ENCODE peak calls at places on chromosome 12, in four cellular contexts. One of them, this sample, is unnamed.

GRCh38 chr12:108587826-108588225 is 10.1 kb downstream of the TMEM119 start:
- DNase-seq in SK-N-SH: peak; percentile 39
- DNase-seq in IMR-90: no peak
- DNase-seq in CD4-positive, alpha-beta memory T cell: no peak
- DNase-seq in this sample: no peak

GRCh38 chr12:117968826-117969659 is at the start of gene KSR2:
- DNase-seq in SK-N-SH: peak; percentile 91
- DNase-seq in IMR-90: no peak
- DNase-seq in CD4-positive, alpha-beta memory T cell: peak; percentile 60
- DNase-seq in this sample: no peak

GRCh38 chr12:38895446-38895845 is 9.9 kb downstream of the CPNE8 start:
- DNase-seq in SK-N-SH: no peak
- DNase-seq in IMR-90: no peak
- DNase-seq in CD4-positive, alpha-beta memory T cell: no peak
- DNase-seq in this sample: no peak

GRCh38 chr12:30417697-30418231 is 277.9 kb downstream of the IPO8 start:
- DNase-seq in SK-N-SH: no peak
- DNase-seq in IMR-90: peak; percentile 74
- DNase-seq in CD4-positive, alpha-beta memory T cell: no peak
- DNase-seq in this sample: no peak

GRCh38 chr12:101040936-101041335 is 169.1 kb downstream of the SLC5A8 start:
- DNase-seq in SK-N-SH: no peak
- DNase-seq in IMR-90: no peak
- DNase-seq in CD4-positive, alpha-beta memory T cell: no peak
- DNase-seq in this sample: no peak

GRCh38 chr12:124168016-124168415 is 126.9 kb upstream of the RFLNA start:
- DNase-seq in SK-N-SH: no peak
- DNase-seq in IMR-90: no peak
- DNase-seq in CD4-positive, alpha-beta memory T cell: no peak
- DNase-seq in this sample: no peak

GRCh38 chr12:81224626-81225025 is 146.7 kb downstream of the ACSS3 start:
- DNase-seq in SK-N-SH: no peak
- DNase-seq in IMR-90: no peak
- DNase-seq in CD4-positive, alpha-beta memory T cell: no peak
- DNase-seq in this sample: no peak

GRCh38 chr12:6266431-6267006 is 44.0 kb upstream of the PLEKHG6 start:
- DNase-seq in SK-N-SH: no peak
- DNase-seq in IMR-90: no peak
- DNase-seq in CD4-positive, alpha-beta memory T cell: no peak
- DNase-seq in this sample: no peak

GRCh38 chr12:45305904-45306303 is 90.0 kb downstream of the ANO6 start:
- DNase-seq in SK-N-SH: no peak
- DNase-seq in IMR-90: no peak
- DNase-seq in CD4-positive, alpha-beta memory T cell: no peak
- DNase-seq in this sample: no peak

GRCh38 chr12:106582661-106583577 is at the start of gene RFX4:
- DNase-seq in SK-N-SH: peak; percentile 55
- DNase-seq in IMR-90: no peak
- DNase-seq in CD4-positive, alpha-beta memory T cell: no peak
- DNase-seq in this sample: no peak

GRCh38 chr12:121060149-121061001 is 21.3 kb upstream of the OASL start:
- DNase-seq in SK-N-SH: peak; percentile 48
- DNase-seq in IMR-90: peak; percentile 33
- DNase-seq in CD4-positive, alpha-beta memory T cell: peak; percentile 69
- DNase-seq in this sample: peak; percentile 48

GRCh38 chr12:39505025-39505424 is 62.1 kb upstream of the KIF21A start:
- DNase-seq in SK-N-SH: no peak
- DNase-seq in IMR-90: no peak
- DNase-seq in CD4-positive, alpha-beta memory T cell: no peak
- DNase-seq in this sample: no peak

GRCh38 chr12:79841878-79842265 is 93.0 kb downstream of the PPP1R12A start:
- DNase-seq in SK-N-SH: no peak
- DNase-seq in IMR-90: no peak
- DNase-seq in CD4-positive, alpha-beta memory T cell: no peak
- DNase-seq in this sample: no peak

GRCh38 chr12:55827806-55828205 is 1.6 kb downstream of the DNAJC14 start:
- DNase-seq in SK-N-SH: no peak
- DNase-seq in IMR-90: no peak
- DNase-seq in CD4-positive, alpha-beta memory T cell: no peak
- DNase-seq in this sample: no peak

GRCh38 chr12:20555015-20555414 is 140.1 kb upstream of the SLCO1C1 start:
- DNase-seq in SK-N-SH: no peak
- DNase-seq in IMR-90: no peak
- DNase-seq in CD4-positive, alpha-beta memory T cell: no peak
- DNase-seq in this sample: no peak

GRCh38 chr12:80412343-80412953 is 31.6 kb upstream of the PTPRQ start:
- DNase-seq in SK-N-SH: peak; percentile 30
- DNase-seq in IMR-90: peak; percentile 69
- DNase-seq in CD4-positive, alpha-beta memory T cell: no peak
- DNase-seq in this sample: no peak

GRCh38 chr12:126055521-126055920 is 990.3 kb downstream of the AACS start:
- DNase-seq in SK-N-SH: no peak
- DNase-seq in IMR-90: no peak
- DNase-seq in CD4-positive, alpha-beta memory T cell: no peak
- DNase-seq in this sample: no peak

GRCh38 chr12:107093547-107094448 is at the start of gene CRY1:
- DNase-seq in SK-N-SH: peak; percentile 95
- DNase-seq in IMR-90: peak; percentile 94
- DNase-seq in CD4-positive, alpha-beta memory T cell: peak; percentile 95
- DNase-seq in this sample: peak; percentile 86

GRCh38 chr12:57236224-57236924 is 6.9 kb downstream of the SHMT2 start:
- DNase-seq in SK-N-SH: no peak
- DNase-seq in IMR-90: no peak
- DNase-seq in CD4-positive, alpha-beta memory T cell: no peak
- DNase-seq in this sample: no peak

GRCh38 chr12:81005635-81006034 is 67.9 kb upstream of the LIN7A start:
- DNase-seq in SK-N-SH: no peak
- DNase-seq in IMR-90: no peak
- DNase-seq in CD4-positive, alpha-beta memory T cell: no peak
- DNase-seq in this sample: no peak

GRCh38 chr12:7959278-7960063 is 23.5 kb upstream of the SLC2A3 start:
- DNase-seq in SK-N-SH: no peak
- DNase-seq in IMR-90: no peak
- DNase-seq in CD4-positive, alpha-beta memory T cell: peak; percentile 51
- DNase-seq in this sample: peak; percentile 22

GRCh38 chr12:76030378-76031080 is 1.0 kb downstream of the PHLDA1 start:
- DNase-seq in SK-N-SH: peak; percentile 67
- DNase-seq in IMR-90: peak; percentile 52
- DNase-seq in CD4-positive, alpha-beta memory T cell: peak; percentile 68
- DNase-seq in this sample: peak; percentile 34

GRCh38 chr12:54401127-54401526 is 16.6 kb upstream of the ZNF385A start:
- DNase-seq in SK-N-SH: no peak
- DNase-seq in IMR-90: no peak
- DNase-seq in CD4-positive, alpha-beta memory T cell: no peak
- DNase-seq in this sample: no peak

GRCh38 chr12:19575307-19576243 is 136.3 kb downstream of the AEBP2 start:
- DNase-seq in SK-N-SH: peak; percentile 89
- DNase-seq in IMR-90: peak; percentile 74
- DNase-seq in CD4-positive, alpha-beta memory T cell: no peak
- DNase-seq in this sample: no peak

GRCh38 chr12:122956028-122956427 is 10.2 kb downstream of the ABCB9 start:
- DNase-seq in SK-N-SH: peak; percentile 6
- DNase-seq in IMR-90: no peak
- DNase-seq in CD4-positive, alpha-beta memory T cell: no peak
- DNase-seq in this sample: no peak

GRCh38 chr12:108955225-108955835 is 65.5 kb downstream of the SVOP start:
- DNase-seq in SK-N-SH: peak; percentile 8
- DNase-seq in IMR-90: no peak
- DNase-seq in CD4-positive, alpha-beta memory T cell: no peak
- DNase-seq in this sample: no peak

GRCh38 chr12:1350055-1350933 is 244.1 kb downstream of the FBXL14 start:
- DNase-seq in SK-N-SH: no peak
- DNase-seq in IMR-90: peak; percentile 86
- DNase-seq in CD4-positive, alpha-beta memory T cell: no peak
- DNase-seq in this sample: no peak

GRCh38 chr12:75565795-75566194 is 54.4 kb upstream of the KRR1 start:
- DNase-seq in SK-N-SH: no peak
- DNase-seq in IMR-90: no peak
- DNase-seq in CD4-positive, alpha-beta memory T cell: no peak
- DNase-seq in this sample: no peak

GRCh38 chr12:62210422-62210821 is 49.8 kb upstream of the USP15 start:
- DNase-seq in SK-N-SH: peak; percentile 40
- DNase-seq in IMR-90: peak; percentile 52
- DNase-seq in CD4-positive, alpha-beta memory T cell: peak; percentile 19
- DNase-seq in this sample: no peak

GRCh38 chr12:51838036-51838435 is 10.5 kb downstream of the FIGNL2 start:
- DNase-seq in SK-N-SH: no peak
- DNase-seq in IMR-90: no peak
- DNase-seq in CD4-positive, alpha-beta memory T cell: no peak
- DNase-seq in this sample: no peak
- H3K27me3 ChIP-seq in SK-N-SH: peaks cover 8% of the 10 kb centered on the region
- H3K27me3 ChIP-seq in IMR-90: peaks cover 84% of the 10 kb centered on the region
- H3K27me3 ChIP-seq in CD4-positive, alpha-beta memory T cell: no peaks in the 10 kb centered on the region
- H3K27me3 ChIP-seq in this sample: no peaks in the 10 kb centered on the region

DNA sequence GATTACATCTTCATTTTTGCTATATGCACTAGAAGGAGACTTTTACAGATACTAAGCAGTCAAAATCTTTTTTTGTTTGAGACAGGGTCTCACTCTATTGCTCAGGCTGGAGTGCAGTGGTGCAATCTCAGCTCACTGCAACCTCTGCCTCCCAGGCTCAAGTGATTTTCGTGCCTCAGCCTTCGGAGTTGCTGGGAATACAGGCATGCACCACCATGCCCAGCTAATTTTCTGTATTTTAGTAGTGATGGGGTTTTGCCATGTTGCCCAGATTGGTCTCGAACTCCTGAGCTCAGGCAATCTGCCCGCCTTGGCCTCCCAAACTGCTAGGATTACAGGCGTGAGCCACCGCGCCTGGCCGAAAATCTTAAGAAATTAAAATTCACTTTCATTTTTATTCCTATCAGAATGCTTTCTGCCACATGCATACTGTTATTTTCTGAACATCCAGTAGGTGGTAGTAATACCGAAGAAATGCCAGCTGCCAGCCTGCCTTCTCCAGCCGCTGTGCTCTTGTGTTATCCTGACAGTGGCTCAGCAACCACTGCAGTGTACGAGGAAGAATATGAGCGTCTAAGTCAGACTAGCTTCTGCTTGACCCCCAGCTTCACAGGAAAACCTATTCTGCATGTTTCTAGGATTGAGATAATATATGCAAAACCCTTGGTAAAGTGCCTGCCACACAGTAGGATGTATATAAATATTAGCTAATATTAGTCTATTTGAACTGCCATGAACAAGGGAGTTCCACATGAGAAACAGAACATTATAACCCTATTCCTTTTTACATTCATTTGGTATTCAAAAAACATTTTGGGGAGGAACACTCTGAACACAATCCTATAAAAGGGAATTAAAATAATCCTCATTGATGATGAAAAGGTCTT is 54.2 kb downstream of the RPAP3 start:
- DNase-seq in SK-N-SH: peak; percentile 54
- DNase-seq in IMR-90: peak; percentile 66
- DNase-seq in CD4-positive, alpha-beta memory T cell: peak; percentile 63
- DNase-seq in this sample: no peak
- H3K4me3 ChIP-seq in SK-N-SH: peak overlapping the region; percentile 47
- H3K4me3 ChIP-seq in IMR-90: no peak overlapping the region
- H3K4me3 ChIP-seq in CD4-positive, alpha-beta memory T cell: no peak overlapping the region
- H3K4me3 ChIP-seq in this sample: peak overlapping the region; percentile 27

GRCh38 chr12:90048918-90049317 is 340.3 kb upstream of the ATP2B1 start:
- DNase-seq in SK-N-SH: no peak
- DNase-seq in IMR-90: no peak
- DNase-seq in CD4-positive, alpha-beta memory T cell: no peak
- DNase-seq in this sample: no peak
- H3K27ac ChIP-seq in SK-N-SH: no peak overlapping the region
- H3K27ac ChIP-seq in IMR-90: no peak overlapping the region
- H3K27ac ChIP-seq in CD4-positive, alpha-beta memory T cell: no peak overlapping the region
- H3K27ac ChIP-seq in this sample: no peak overlapping the region

GRCh38 chr12:113465808-113466769 is 5.6 kb downstream of the LHX5 start:
- DNase-seq in SK-N-SH: peak; percentile 60
- DNase-seq in IMR-90: no peak
- DNase-seq in CD4-positive, alpha-beta memory T cell: no peak
- DNase-seq in this sample: no peak

GRCh38 chr12:113462880-113463745 is 8.6 kb downstream of the LHX5 start:
- DNase-seq in SK-N-SH: peak; percentile 51
- DNase-seq in IMR-90: no peak
- DNase-seq in CD4-positive, alpha-beta memory T cell: no peak
- DNase-seq in this sample: no peak

GRCh38 chr12:113464852-113465719 is 6.6 kb downstream of the LHX5 start:
- DNase-seq in SK-N-SH: peak; percentile 60
- DNase-seq in IMR-90: no peak
- DNase-seq in CD4-positive, alpha-beta memory T cell: no peak
- DNase-seq in this sample: no peak

GRCh38 chr12:113462117-113462774 is 9.4 kb downstream of the LHX5 start:
- DNase-seq in SK-N-SH: peak; percentile 87
- DNase-seq in IMR-90: peak; percentile 68
- DNase-seq in CD4-positive, alpha-beta memory T cell: peak; percentile 53
- DNase-seq in this sample: peak; percentile 9

DNA sequence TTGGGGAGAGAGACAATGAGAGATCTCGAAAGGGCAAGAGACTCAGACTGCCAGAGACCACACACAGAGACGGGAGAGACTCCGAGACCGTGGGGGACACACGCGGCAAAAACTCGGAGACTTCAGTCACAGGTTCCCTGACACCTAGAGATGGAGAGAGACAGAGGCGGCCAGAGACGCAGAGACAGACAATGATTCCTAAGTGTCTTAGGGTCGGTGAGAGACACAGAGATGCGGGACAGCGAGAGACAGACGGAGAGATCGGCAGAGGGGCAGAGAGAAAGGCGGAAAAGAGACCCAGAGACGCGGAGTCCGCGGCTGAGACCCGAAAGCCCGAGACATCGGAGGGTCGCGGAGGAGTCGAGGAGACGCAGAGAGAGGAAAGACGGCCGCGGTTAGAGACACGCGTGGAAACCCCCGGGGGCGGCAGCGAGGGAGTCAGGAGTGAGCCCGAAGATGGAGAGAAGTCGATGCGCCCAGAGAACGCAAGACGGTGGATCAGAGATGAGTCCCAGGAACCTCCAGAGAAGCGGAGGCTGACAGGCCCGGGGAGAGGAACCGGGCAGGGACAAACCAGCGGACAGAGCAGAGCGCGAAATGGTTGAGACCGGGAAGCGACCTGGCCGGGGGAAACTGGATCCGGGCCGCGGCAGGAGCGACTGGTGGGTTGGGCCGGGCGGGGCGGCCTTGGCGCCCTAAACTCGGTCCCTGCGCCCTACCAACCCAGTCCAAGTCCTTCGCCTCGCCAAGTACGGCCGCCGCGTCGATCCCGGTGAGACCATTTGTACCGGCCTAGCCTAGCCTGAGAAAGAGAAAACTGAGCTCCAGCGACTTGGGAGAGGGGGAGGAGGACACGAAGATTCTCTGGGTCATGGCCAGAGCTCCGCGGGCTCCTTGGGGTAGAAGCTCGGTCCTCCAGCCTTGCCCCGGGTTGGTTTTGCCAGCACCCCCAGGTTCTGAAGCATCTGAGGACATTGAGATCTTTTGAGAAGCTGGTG is 7.6 kb downstream of the LHX5 start:
- DNase-seq in SK-N-SH: peak; percentile 41
- DNase-seq in IMR-90: no peak
- DNase-seq in CD4-positive, alpha-beta memory T cell: no peak
- DNase-seq in this sample: no peak
- H3K27me3 ChIP-seq in SK-N-SH: peaks cover 65% of the 10 kb centered on the region
- H3K27me3 ChIP-seq in IMR-90: peaks cover 78% of the 10 kb centered on the region
- H3K27me3 ChIP-seq in CD4-positive, alpha-beta memory T cell: peaks cover 24% of the 10 kb centered on the region
- H3K27me3 ChIP-seq in this sample: peaks cover 58% of the 10 kb centered on the region

This sample was measured in effector memory CD4-positive, alpha-beta T cell.